ENCODE peak calls at places on chromosomes 2 and 18, in six cellular contexts. One of them, this sample, is unnamed.

GRCh38 chr2:36197192-36197591 is 158.4 kb upstream of the CRIM1 start:
- DNase-seq in Calu3: no peak
- DNase-seq in activated T-helper 1 cell treated with Interleukin-2 at 50 U/mL for 16 hours: no peak
- DNase-seq in BE2C: no peak
- DNase-seq in WERI-Rb-1: no peak
- DNase-seq in AG09309: no peak
- DNase-seq in this sample: no peak

GRCh38 chr2:10135296-10136089 is 13.0 kb downstream of the RRM2 start:
- DNase-seq in Calu3: no peak
- DNase-seq in activated T-helper 1 cell treated with Interleukin-2 at 50 U/mL for 16 hours: no peak
- DNase-seq in BE2C: peak
- DNase-seq in WERI-Rb-1: no peak
- DNase-seq in AG09309: no peak
- DNase-seq in this sample: no peak

GRCh38 chr2:170512271-170512670 is 202.9 kb upstream of the SP5 start:
- DNase-seq in Calu3: no peak
- DNase-seq in activated T-helper 1 cell treated with Interleukin-2 at 50 U/mL for 16 hours: no peak
- DNase-seq in BE2C: no peak
- DNase-seq in WERI-Rb-1: peak
- DNase-seq in AG09309: no peak
- DNase-seq in this sample: no peak

GRCh38 chr2:6421888-6422287 is 443.8 kb downstream of the CMPK2 start:
- DNase-seq in Calu3: no peak
- DNase-seq in activated T-helper 1 cell treated with Interleukin-2 at 50 U/mL for 16 hours: no peak
- DNase-seq in BE2C: no peak
- DNase-seq in WERI-Rb-1: no peak
- DNase-seq in AG09309: no peak
- DNase-seq in this sample: no peak

GRCh38 chr18:23970161-23971153 is 44.1 kb upstream of the TTC39C start:
- DNase-seq in Calu3: no peak
- DNase-seq in activated T-helper 1 cell treated with Interleukin-2 at 50 U/mL for 16 hours: peak
- DNase-seq in BE2C: no peak
- DNase-seq in WERI-Rb-1: no peak
- DNase-seq in AG09309: no peak
- DNase-seq in this sample: no peak

GRCh38 chr18:52341617-52342381 is 1.8 kb downstream of the DCC start:
- DNase-seq in Calu3: no peak
- DNase-seq in activated T-helper 1 cell treated with Interleukin-2 at 50 U/mL for 16 hours: no peak
- DNase-seq in BE2C: peak
- DNase-seq in WERI-Rb-1: peak
- DNase-seq in AG09309: no peak
- DNase-seq in this sample: no peak

GRCh38 chr2:234863043-234863934 is 88.5 kb upstream of the SH3BP4 start:
- DNase-seq in Calu3: no peak
- DNase-seq in activated T-helper 1 cell treated with Interleukin-2 at 50 U/mL for 16 hours: no peak
- DNase-seq in BE2C: peak
- DNase-seq in WERI-Rb-1: peak
- DNase-seq in AG09309: no peak
- DNase-seq in this sample: no peak

GRCh38 chr2:96769816-96770215 is 9.1 kb downstream of the CNNM4 start:
- DNase-seq in Calu3: no peak
- DNase-seq in activated T-helper 1 cell treated with Interleukin-2 at 50 U/mL for 16 hours: no peak
- DNase-seq in BE2C: peak
- DNase-seq in WERI-Rb-1: no peak
- DNase-seq in AG09309: no peak
- DNase-seq in this sample: no peak

GRCh38 chr2:187466129-187466792 is 18.2 kb upstream of the CALCRL start:
- DNase-seq in Calu3: no peak
- DNase-seq in activated T-helper 1 cell treated with Interleukin-2 at 50 U/mL for 16 hours: no peak
- DNase-seq in BE2C: no peak
- DNase-seq in WERI-Rb-1: no peak
- DNase-seq in AG09309: no peak
- DNase-seq in this sample: no peak

GRCh38 chr2:188582206-188582605 is 290.5 kb downstream of the GULP1 start:
- DNase-seq in Calu3: no peak
- DNase-seq in activated T-helper 1 cell treated with Interleukin-2 at 50 U/mL for 16 hours: no peak
- DNase-seq in BE2C: no peak
- DNase-seq in WERI-Rb-1: no peak
- DNase-seq in AG09309: no peak
- DNase-seq in this sample: no peak

GRCh38 chr2:120318626-120319025 is 27.3 kb upstream of the INHBB start:
- DNase-seq in Calu3: no peak
- DNase-seq in activated T-helper 1 cell treated with Interleukin-2 at 50 U/mL for 16 hours: no peak
- DNase-seq in BE2C: peak
- DNase-seq in WERI-Rb-1: no peak
- DNase-seq in AG09309: no peak
- DNase-seq in this sample: no peak

GRCh38 chr2:183126635-183127034 is 2.4 kb downstream of the NUP35 start:
- DNase-seq in Calu3: no peak
- DNase-seq in activated T-helper 1 cell treated with Interleukin-2 at 50 U/mL for 16 hours: no peak
- DNase-seq in BE2C: no peak
- DNase-seq in WERI-Rb-1: no peak
- DNase-seq in AG09309: no peak
- DNase-seq in this sample: no peak

GRCh38 chr18:10659000-10659399 is 133.2 kb downstream of the NAPG start:
- DNase-seq in Calu3: no peak
- DNase-seq in activated T-helper 1 cell treated with Interleukin-2 at 50 U/mL for 16 hours: no peak
- DNase-seq in BE2C: no peak
- DNase-seq in WERI-Rb-1: no peak
- DNase-seq in AG09309: no peak
- DNase-seq in this sample: no peak

GRCh38 chr2:99860720-99861375 is 281.5 kb downstream of the AFF3 start:
- DNase-seq in Calu3: no peak
- DNase-seq in activated T-helper 1 cell treated with Interleukin-2 at 50 U/mL for 16 hours: no peak
- DNase-seq in BE2C: no peak
- DNase-seq in WERI-Rb-1: no peak
- DNase-seq in AG09309: no peak
- DNase-seq in this sample: no peak

GRCh38 chr2:119485336-119486110 is 38.8 kb downstream of the SCTR start:
- DNase-seq in Calu3: no peak
- DNase-seq in activated T-helper 1 cell treated with Interleukin-2 at 50 U/mL for 16 hours: no peak
- DNase-seq in BE2C: no peak
- DNase-seq in WERI-Rb-1: no peak
- DNase-seq in AG09309: no peak
- DNase-seq in this sample: no peak

GRCh38 chr2:175627405-175627804 is 374.7 kb downstream of the LNPK start:
- DNase-seq in Calu3: no peak
- DNase-seq in activated T-helper 1 cell treated with Interleukin-2 at 50 U/mL for 16 hours: no peak
- DNase-seq in BE2C: no peak
- DNase-seq in WERI-Rb-1: no peak
- DNase-seq in AG09309: peak
- DNase-seq in this sample: no peak

GRCh38 chr2:174325932-174326879 is 8.5 kb upstream of the SP9 start:
- DNase-seq in Calu3: no peak
- DNase-seq in activated T-helper 1 cell treated with Interleukin-2 at 50 U/mL for 16 hours: no peak
- DNase-seq in BE2C: no peak
- DNase-seq in WERI-Rb-1: peak
- DNase-seq in AG09309: no peak
- DNase-seq in this sample: no peak

GRCh38 chr2:62074233-62074632 is 121.7 kb upstream of the B3GNT2 start:
- DNase-seq in Calu3: no peak
- DNase-seq in activated T-helper 1 cell treated with Interleukin-2 at 50 U/mL for 16 hours: no peak
- DNase-seq in BE2C: no peak
- DNase-seq in WERI-Rb-1: no peak
- DNase-seq in AG09309: no peak
- DNase-seq in this sample: no peak

GRCh38 chr18:10560457-10561045 is 34.7 kb downstream of the NAPG start:
- DNase-seq in Calu3: peak
- DNase-seq in activated T-helper 1 cell treated with Interleukin-2 at 50 U/mL for 16 hours: no peak
- DNase-seq in BE2C: peak
- DNase-seq in WERI-Rb-1: peak
- DNase-seq in AG09309: no peak
- DNase-seq in this sample: peak

GRCh38 chr2:121596221-121597080 is 52.8 kb downstream of the CLASP1 start:
- DNase-seq in Calu3: peak
- DNase-seq in activated T-helper 1 cell treated with Interleukin-2 at 50 U/mL for 16 hours: no peak
- DNase-seq in BE2C: peak
- DNase-seq in WERI-Rb-1: peak
- DNase-seq in AG09309: peak
- DNase-seq in this sample: peak

GRCh38 chr18:79608069-79608468 is 71.5 kb upstream of the CTDP1 start:
- DNase-seq in Calu3: no peak
- DNase-seq in activated T-helper 1 cell treated with Interleukin-2 at 50 U/mL for 16 hours: no peak
- DNase-seq in BE2C: no peak
- DNase-seq in WERI-Rb-1: no peak
- DNase-seq in AG09309: no peak
- DNase-seq in this sample: no peak

GRCh38 chr2:12106440-12107080 is 360.1 kb downstream of the LPIN1 start:
- DNase-seq in Calu3: peak
- DNase-seq in activated T-helper 1 cell treated with Interleukin-2 at 50 U/mL for 16 hours: no peak
- DNase-seq in BE2C: peak
- DNase-seq in WERI-Rb-1: no peak
- DNase-seq in AG09309: peak
- DNase-seq in this sample: peak

GRCh38 chr18:76490701-76491171 is 4.3 kb downstream of the ZNF516 start:
- DNase-seq in Calu3: peak
- DNase-seq in activated T-helper 1 cell treated with Interleukin-2 at 50 U/mL for 16 hours: no peak
- DNase-seq in BE2C: peak
- DNase-seq in WERI-Rb-1: peak
- DNase-seq in AG09309: no peak
- DNase-seq in this sample: no peak

GRCh38 chr2:218027426-218028188 is 24.8 kb upstream of the TNS1 start:
- DNase-seq in Calu3: no peak
- DNase-seq in activated T-helper 1 cell treated with Interleukin-2 at 50 U/mL for 16 hours: no peak
- DNase-seq in BE2C: no peak
- DNase-seq in WERI-Rb-1: no peak
- DNase-seq in AG09309: no peak
- DNase-seq in this sample: no peak

GRCh38 chr2:173192071-173192470 is 116.4 kb downstream of the MAP3K20 start:
- DNase-seq in Calu3: no peak
- DNase-seq in activated T-helper 1 cell treated with Interleukin-2 at 50 U/mL for 16 hours: no peak
- DNase-seq in BE2C: no peak
- DNase-seq in WERI-Rb-1: no peak
- DNase-seq in AG09309: no peak
- DNase-seq in this sample: no peak

GRCh38 chr2:206045251-206045650 is 40.7 kb downstream of the INO80D start:
- DNase-seq in Calu3: no peak
- DNase-seq in activated T-helper 1 cell treated with Interleukin-2 at 50 U/mL for 16 hours: no peak
- DNase-seq in BE2C: no peak
- DNase-seq in WERI-Rb-1: no peak
- DNase-seq in AG09309: no peak
- DNase-seq in this sample: no peak

GRCh38 chr18:64653068-64653467 is 504.2 kb upstream of the LINC00305 start:
- DNase-seq in Calu3: no peak
- DNase-seq in activated T-helper 1 cell treated with Interleukin-2 at 50 U/mL for 16 hours: no peak
- DNase-seq in BE2C: no peak
- DNase-seq in WERI-Rb-1: no peak
- DNase-seq in AG09309: no peak
- DNase-seq in this sample: no peak

GRCh38 chr2:96977631-96978195 is 8.7 kb downstream of the FAM178B start:
- DNase-seq in Calu3: peak
- DNase-seq in activated T-helper 1 cell treated with Interleukin-2 at 50 U/mL for 16 hours: no peak
- DNase-seq in BE2C: no peak
- DNase-seq in WERI-Rb-1: no peak
- DNase-seq in AG09309: no peak
- DNase-seq in this sample: peak

GRCh38 chr18:55475916-55476315 is 112.1 kb downstream of the TCF4 start:
- DNase-seq in Calu3: no peak
- DNase-seq in activated T-helper 1 cell treated with Interleukin-2 at 50 U/mL for 16 hours: no peak
- DNase-seq in BE2C: no peak
- DNase-seq in WERI-Rb-1: no peak
- DNase-seq in AG09309: no peak
- DNase-seq in this sample: no peak

GRCh38 chr2:231936491-231936890 is 10.3 kb upstream of the NPPC start:
- DNase-seq in Calu3: no peak
- DNase-seq in activated T-helper 1 cell treated with Interleukin-2 at 50 U/mL for 16 hours: no peak
- DNase-seq in BE2C: no peak
- DNase-seq in WERI-Rb-1: no peak
- DNase-seq in AG09309: no peak
- DNase-seq in this sample: no peak